ENCODE peak calls at places on chromosomes 16 and 17, in ten cellular contexts. M, O, I, D, Y, H, X, K, U and T are unnamed samples.

GRCh38 chr16:71912483-71912882 is 17.2 kb downstream of the IST1 start:
- DNase-seq in M (no peak), O (no peak), I (no peak), D (no peak), Y (no peak), H (no peak), X (no peak), K (no peak), U (no peak), T (no peak)

GRCh38 chr17:17900615-17901520 is 64.1 kb upstream of the SREBF1 start:
- DNase-seq in M (peak; percentile 65), O (peak; percentile 98), I (peak; percentile 98), D (peak; percentile 65), Y (peak; percentile 99), H (peak; percentile 52), X (peak; percentile 91), K (peak; percentile 64), U (peak; percentile 99), T (no peak)

GRCh38 chr16:81376880-81377279 is 62.1 kb downstream of the GAN start:
- DNase-seq in M (no peak), O (no peak), I (peak; percentile 6), D (no peak), Y (peak; percentile 44), H (no peak), X (no peak), K (no peak), U (peak; percentile 15), T (no peak)

GRCh38 chr17:57043276-57043675 is 41.8 kb upstream of the AKAP1 start:
- DNase-seq in M (no peak), O (no peak), I (no peak), D (no peak), Y (no peak), H (no peak), X (no peak), K (no peak), U (no peak), T (no peak)

GRCh38 chr17:36496018-36496789 is 9.7 kb downstream of the ZNHIT3 start:
- DNase-seq in M (no peak), O (no peak), I (no peak), D (no peak), Y (no peak), H (peak; percentile 79), X (no peak), K (no peak), U (no peak), T (peak; percentile 55)

GRCh38 chr17:74392848-74393247 is 25.5 kb downstream of the GPR142 start:
- DNase-seq in M (no peak), O (no peak), I (no peak), D (no peak), Y (no peak), H (peak; percentile 75), X (no peak), K (no peak), U (no peak), T (no peak)

GRCh38 chr16:3625911-3626732 is 14.7 kb upstream of the SLX4 start:
- DNase-seq in M (no peak), O (no peak), I (peak; percentile 59), D (no peak), Y (no peak), H (no peak), X (no peak), K (peak; percentile 83), U (no peak), T (no peak)

GRCh38 chr16:52123063-52123839 is 423.7 kb downstream of the TOX3 start:
- DNase-seq in M (no peak), O (no peak), I (no peak), D (no peak), Y (no peak), H (no peak), X (no peak), K (no peak), U (no peak), T (no peak)

GRCh38 chr16:4011225-4011939 is 104.9 kb downstream of the ADCY9 start:
- DNase-seq in M (no peak), O (no peak), I (no peak), D (no peak), Y (no peak), H (peak; percentile 77), X (no peak), K (no peak), U (no peak), T (peak; percentile 29)

GRCh38 chr17:81380682-81381518 is 14.4 kb upstream of the BAHCC1 start:
- DNase-seq in M (no peak), O (no peak), I (no peak), D (no peak), Y (no peak), H (peak; percentile 48), X (no peak), K (no peak), U (no peak), T (no peak)

GRCh38 chr17:36504156-36504545 is 17.7 kb downstream of the ZNHIT3 start:
- DNase-seq in M (no peak), O (no peak), I (no peak), D (no peak), Y (no peak), H (peak; percentile 26), X (no peak), K (no peak), U (no peak), T (no peak)

GRCh38 chr16:54651440-54651839 is 279.2 kb upstream of the IRX5 start:
- DNase-seq in M (no peak), O (no peak), I (no peak), D (no peak), Y (no peak), H (peak; percentile 88), X (no peak), K (no peak), U (no peak), T (no peak)

GRCh38 chr17:38453951-38454421 is 25.7 kb downstream of the ARHGAP23 start:
- DNase-seq in M (no peak), O (no peak), I (peak; percentile 65), D (peak; percentile 16), Y (peak; percentile 77), H (peak; percentile 77), X (no peak), K (no peak), U (peak; percentile 41), T (no peak)

GRCh38 chr17:35460354-35460851 is 11.8 kb upstream of the SLFN13 start:
- DNase-seq in M (no peak), O (no peak), I (no peak), D (no peak), Y (peak; percentile 43), H (peak; percentile 97), X (peak; percentile 64), K (no peak), U (no peak), T (peak; percentile 24)

GRCh38 chr16:53502331-53503269 is at the start of gene AKTIP:
- DNase-seq in M (no peak), O (no peak), I (peak; percentile 51), D (peak; percentile 77), Y (peak; percentile 22), H (peak; percentile 71), X (no peak), K (peak; percentile 50), U (peak; percentile 35), T (peak; percentile 70)

GRCh38 chr17:3710951-3711383 is 12.7 kb upstream of the HASPIN start:
- DNase-seq in M (no peak), O (no peak), I (peak; percentile 60), D (no peak), Y (peak; percentile 83), H (no peak), X (no peak), K (peak; percentile 66), U (peak; percentile 64), T (no peak)

GRCh38 chr17:27502526-27503324 is 46.5 kb downstream of the KSR1 start:
- DNase-seq in M (peak; percentile 85), O (peak; percentile 80), I (peak; percentile 82), D (no peak), Y (no peak), H (no peak), X (no peak), K (no peak), U (peak; percentile 33), T (no peak)

GRCh38 chr17:50033316-50033715 is 22.6 kb upstream of the ITGA3 start:
- DNase-seq in M (no peak), O (no peak), I (peak; percentile 87), D (no peak), Y (no peak), H (peak; percentile 18), X (no peak), K (no peak), U (no peak), T (no peak)

GRCh38 chr16:15739449-15739848 is 89.4 kb downstream of the NDE1 start:
- DNase-seq in M (no peak), O (no peak), I (no peak), D (no peak), Y (no peak), H (no peak), X (no peak), K (no peak), U (no peak), T (no peak)

GRCh38 chr17:47694818-47695663 is 1.1 kb downstream of the TBKBP1 start:
- DNase-seq in M (no peak), O (no peak), I (peak; percentile 71), D (no peak), Y (no peak), H (peak; percentile 88), X (peak; percentile 80), K (peak; percentile 83), U (peak; percentile 62), T (peak; percentile 16)

GRCh38 chr16:15780805-15781204 is 76.0 kb downstream of the MYH11 start:
- DNase-seq in M (no peak), O (no peak), I (no peak), D (no peak), Y (no peak), H (no peak), X (no peak), K (no peak), U (no peak), T (no peak)

GRCh38 chr16:31071861-31072260 is 2.2 kb downstream of the ZNF668 start:
- DNase-seq in M (no peak), O (peak; percentile 82), I (peak; percentile 57), D (no peak), Y (peak; percentile 70), H (no peak), X (no peak), K (no peak), U (peak; percentile 98), T (no peak)

GRCh38 chr16:85453179-85453678 is 159.9 kb upstream of the GSE1 start:
- DNase-seq in M (no peak), O (no peak), I (no peak), D (no peak), Y (no peak), H (no peak), X (no peak), K (no peak), U (no peak), T (no peak)

GRCh38 chr16:4415538-4416199 is 727 bp downstream of the CORO7 start:
- DNase-seq in M (no peak), O (no peak), I (no peak), D (no peak), Y (no peak), H (peak; percentile 76), X (peak; percentile 78), K (peak; percentile 83), U (no peak), T (peak; percentile 25)

GRCh38 chr17:18256351-18256750 is 2.2 kb downstream of the FLII start:
- DNase-seq in M (no peak), O (no peak), I (no peak), D (no peak), Y (no peak), H (no peak), X (peak; percentile 49), K (no peak), U (no peak), T (no peak)

GRCh38 chr16:28873543-28874201 is 4.6 kb upstream of the ATP2A1 start:
- DNase-seq in M (no peak), O (no peak), I (peak; percentile 12), D (no peak), Y (no peak), H (peak; percentile 85), X (no peak), K (peak; percentile 1), U (peak; percentile 7), T (peak; percentile 49)

GRCh38 chr17:41996855-41997164 is 20.4 kb downstream of the DNAJC7 start:
- DNase-seq in M (no peak), O (no peak), I (no peak), D (no peak), Y (no peak), H (no peak), X (no peak), K (no peak), U (no peak), T (no peak)

GRCh38 chr17:40020146-40020545 is 4.9 kb downstream of the CSF3 start:
- DNase-seq in M (no peak), O (no peak), I (no peak), D (no peak), Y (no peak), H (no peak), X (no peak), K (no peak), U (no peak), T (no peak)